ENCODE peak calls at places on chromosome 5, in eight cellular contexts. One of them, this sample, is unnamed.

GRCh38 chr5:9173281-9174048 is 372.4 kb downstream of the SEMA5A start:
- DNase-seq in esophagus muscularis mucosa: peak
- DNase-seq in activated CD4-positive, alpha-beta T cell treated with anti-CD3 and anti-CD28 coated beads for 1 hour: no peak
- DNase-seq in NCI-H1105 treated with DMSO at 0.1 percent for 48 hours: no peak
- DNase-seq in DND-41: no peak
- DNase-seq in AG08395: peak
- DNase-seq in T1000: no peak
- DNase-seq in effector CD4-positive, alpha-beta T cell: no peak
- DNase-seq in this sample: no peak

GRCh38 chr5:179601871-179602625 is 21.4 kb downstream of the HNRNPH1 start:
- DNase-seq in NCI-H1105 treated with DMSO at 0.1 percent for 48 hours: no peak
- DNase-seq in activated CD4-positive, alpha-beta T cell treated with anti-CD3 and anti-CD28 coated beads for 1 hour: no peak
- DNase-seq in AG08395: no peak
- DNase-seq in effector CD4-positive, alpha-beta T cell: no peak
- DNase-seq in esophagus muscularis mucosa: no peak
- DNase-seq in T1000: no peak
- DNase-seq in DND-41: no peak
- DNase-seq in this sample: no peak

GRCh38 chr5:74233571-74233970 is 407.0 kb downstream of the ENC1 start:
- DNase-seq in activated CD4-positive, alpha-beta T cell treated with anti-CD3 and anti-CD28 coated beads for 1 hour: no peak
- DNase-seq in esophagus muscularis mucosa: no peak
- DNase-seq in T1000: no peak
- DNase-seq in DND-41: no peak
- DNase-seq in AG08395: peak
- DNase-seq in effector CD4-positive, alpha-beta T cell: no peak
- DNase-seq in NCI-H1105 treated with DMSO at 0.1 percent for 48 hours: no peak
- DNase-seq in this sample: peak

GRCh38 chr5:34694012-34694411 is 37.9 kb downstream of the RAI14 start:
- DNase-seq in NCI-H1105 treated with DMSO at 0.1 percent for 48 hours: no peak
- DNase-seq in T1000: no peak
- DNase-seq in activated CD4-positive, alpha-beta T cell treated with anti-CD3 and anti-CD28 coated beads for 1 hour: no peak
- DNase-seq in DND-41: no peak
- DNase-seq in effector CD4-positive, alpha-beta T cell: no peak
- DNase-seq in esophagus muscularis mucosa: no peak
- DNase-seq in AG08395: no peak
- DNase-seq in this sample: no peak

GRCh38 chr5:66680227-66680626 is 84.0 kb downstream of the MAST4 start:
- DNase-seq in esophagus muscularis mucosa: no peak
- DNase-seq in T1000: no peak
- DNase-seq in activated CD4-positive, alpha-beta T cell treated with anti-CD3 and anti-CD28 coated beads for 1 hour: no peak
- DNase-seq in NCI-H1105 treated with DMSO at 0.1 percent for 48 hours: no peak
- DNase-seq in DND-41: no peak
- DNase-seq in AG08395: no peak
- DNase-seq in effector CD4-positive, alpha-beta T cell: no peak
- DNase-seq in this sample: no peak

GRCh38 chr5:174313615-174314014 is 268.1 kb downstream of the NSG2 start:
- DNase-seq in AG08395: no peak
- DNase-seq in effector CD4-positive, alpha-beta T cell: no peak
- DNase-seq in activated CD4-positive, alpha-beta T cell treated with anti-CD3 and anti-CD28 coated beads for 1 hour: no peak
- DNase-seq in NCI-H1105 treated with DMSO at 0.1 percent for 48 hours: no peak
- DNase-seq in DND-41: no peak
- DNase-seq in T1000: no peak
- DNase-seq in esophagus muscularis mucosa: no peak
- DNase-seq in this sample: no peak

GRCh38 chr5:72478684-72479083 is 28.5 kb downstream of the ZNF366 start:
- DNase-seq in DND-41: no peak
- DNase-seq in NCI-H1105 treated with DMSO at 0.1 percent for 48 hours: no peak
- DNase-seq in AG08395: no peak
- DNase-seq in activated CD4-positive, alpha-beta T cell treated with anti-CD3 and anti-CD28 coated beads for 1 hour: no peak
- DNase-seq in T1000: no peak
- DNase-seq in esophagus muscularis mucosa: no peak
- DNase-seq in effector CD4-positive, alpha-beta T cell: no peak
- DNase-seq in this sample: peak

GRCh38 chr5:138654281-138654867 is 79.2 kb upstream of the HSPA9 start:
- DNase-seq in DND-41: peak
- DNase-seq in effector CD4-positive, alpha-beta T cell: peak
- DNase-seq in activated CD4-positive, alpha-beta T cell treated with anti-CD3 and anti-CD28 coated beads for 1 hour: peak
- DNase-seq in NCI-H1105 treated with DMSO at 0.1 percent for 48 hours: no peak
- DNase-seq in T1000: peak
- DNase-seq in esophagus muscularis mucosa: no peak
- DNase-seq in AG08395: no peak
- DNase-seq in this sample: peak

GRCh38 chr5:74400067-74400466 is 240.5 kb downstream of the ENC1 start:
- DNase-seq in NCI-H1105 treated with DMSO at 0.1 percent for 48 hours: no peak
- DNase-seq in esophagus muscularis mucosa: peak
- DNase-seq in activated CD4-positive, alpha-beta T cell treated with anti-CD3 and anti-CD28 coated beads for 1 hour: no peak
- DNase-seq in effector CD4-positive, alpha-beta T cell: no peak
- DNase-seq in AG08395: no peak
- DNase-seq in T1000: no peak
- DNase-seq in DND-41: no peak
- DNase-seq in this sample: no peak

GRCh38 chr5:170277953-170278352 is 19.6 kb downstream of the LCP2 start:
- DNase-seq in NCI-H1105 treated with DMSO at 0.1 percent for 48 hours: no peak
- DNase-seq in AG08395: no peak
- DNase-seq in DND-41: no peak
- DNase-seq in effector CD4-positive, alpha-beta T cell: no peak
- DNase-seq in activated CD4-positive, alpha-beta T cell treated with anti-CD3 and anti-CD28 coated beads for 1 hour: no peak
- DNase-seq in esophagus muscularis mucosa: no peak
- DNase-seq in T1000: no peak
- DNase-seq in this sample: no peak

GRCh38 chr5:87751801-87752200 is 339.1 kb upstream of the CCNH start:
- DNase-seq in activated CD4-positive, alpha-beta T cell treated with anti-CD3 and anti-CD28 coated beads for 1 hour: no peak
- DNase-seq in T1000: no peak
- DNase-seq in effector CD4-positive, alpha-beta T cell: no peak
- DNase-seq in DND-41: no peak
- DNase-seq in AG08395: no peak
- DNase-seq in esophagus muscularis mucosa: no peak
- DNase-seq in NCI-H1105 treated with DMSO at 0.1 percent for 48 hours: no peak
- DNase-seq in this sample: no peak

GRCh38 chr5:176187276-176188062 is 50.8 kb upstream of the SIMC1 start:
- DNase-seq in DND-41: no peak
- DNase-seq in AG08395: no peak
- DNase-seq in effector CD4-positive, alpha-beta T cell: no peak
- DNase-seq in NCI-H1105 treated with DMSO at 0.1 percent for 48 hours: no peak
- DNase-seq in esophagus muscularis mucosa: no peak
- DNase-seq in activated CD4-positive, alpha-beta T cell treated with anti-CD3 and anti-CD28 coated beads for 1 hour: no peak
- DNase-seq in T1000: no peak
- DNase-seq in this sample: no peak

GRCh38 chr5:124871299-124871698 is 124.9 kb upstream of the ZNF608 start:
- DNase-seq in AG08395: peak
- DNase-seq in effector CD4-positive, alpha-beta T cell: no peak
- DNase-seq in activated CD4-positive, alpha-beta T cell treated with anti-CD3 and anti-CD28 coated beads for 1 hour: no peak
- DNase-seq in T1000: no peak
- DNase-seq in NCI-H1105 treated with DMSO at 0.1 percent for 48 hours: peak
- DNase-seq in DND-41: no peak
- DNase-seq in esophagus muscularis mucosa: no peak
- DNase-seq in this sample: peak

GRCh38 chr5:154058055-154059038 is 19.6 kb downstream of the MFAP3 start:
- DNase-seq in NCI-H1105 treated with DMSO at 0.1 percent for 48 hours: peak
- DNase-seq in DND-41: peak
- DNase-seq in effector CD4-positive, alpha-beta T cell: no peak
- DNase-seq in esophagus muscularis mucosa: no peak
- DNase-seq in activated CD4-positive, alpha-beta T cell treated with anti-CD3 and anti-CD28 coated beads for 1 hour: no peak
- DNase-seq in T1000: no peak
- DNase-seq in AG08395: peak
- DNase-seq in this sample: peak

GRCh38 chr5:176803943-176804498 is 6.3 kb upstream of the UNC5A start:
- DNase-seq in NCI-H1105 treated with DMSO at 0.1 percent for 48 hours: no peak
- DNase-seq in effector CD4-positive, alpha-beta T cell: no peak
- DNase-seq in T1000: no peak
- DNase-seq in activated CD4-positive, alpha-beta T cell treated with anti-CD3 and anti-CD28 coated beads for 1 hour: no peak
- DNase-seq in AG08395: peak
- DNase-seq in esophagus muscularis mucosa: no peak
- DNase-seq in DND-41: peak
- DNase-seq in this sample: peak

GRCh38 chr5:60788863-60789513 is 55.1 kb downstream of the ELOVL7 start:
- DNase-seq in activated CD4-positive, alpha-beta T cell treated with anti-CD3 and anti-CD28 coated beads for 1 hour: no peak
- DNase-seq in T1000: no peak
- DNase-seq in DND-41: no peak
- DNase-seq in esophagus muscularis mucosa: no peak
- DNase-seq in effector CD4-positive, alpha-beta T cell: no peak
- DNase-seq in AG08395: no peak
- DNase-seq in NCI-H1105 treated with DMSO at 0.1 percent for 48 hours: no peak
- DNase-seq in this sample: no peak

GRCh38 chr5:103522586-103522985 is 40.0 kb downstream of the NUDT12 start:
- DNase-seq in effector CD4-positive, alpha-beta T cell: no peak
- DNase-seq in esophagus muscularis mucosa: no peak
- DNase-seq in DND-41: no peak
- DNase-seq in NCI-H1105 treated with DMSO at 0.1 percent for 48 hours: no peak
- DNase-seq in T1000: no peak
- DNase-seq in AG08395: peak
- DNase-seq in activated CD4-positive, alpha-beta T cell treated with anti-CD3 and anti-CD28 coated beads for 1 hour: no peak
- DNase-seq in this sample: no peak

GRCh38 chr5:110478899-110479298 is 247.6 kb downstream of the TMEM232 start:
- DNase-seq in activated CD4-positive, alpha-beta T cell treated with anti-CD3 and anti-CD28 coated beads for 1 hour: no peak
- DNase-seq in NCI-H1105 treated with DMSO at 0.1 percent for 48 hours: no peak
- DNase-seq in DND-41: no peak
- DNase-seq in T1000: no peak
- DNase-seq in effector CD4-positive, alpha-beta T cell: no peak
- DNase-seq in esophagus muscularis mucosa: no peak
- DNase-seq in AG08395: peak
- DNase-seq in this sample: peak

GRCh38 chr5:82406200-82406773 is 128.1 kb upstream of the RPS23 start:
- DNase-seq in activated CD4-positive, alpha-beta T cell treated with anti-CD3 and anti-CD28 coated beads for 1 hour: no peak
- DNase-seq in effector CD4-positive, alpha-beta T cell: no peak
- DNase-seq in DND-41: no peak
- DNase-seq in T1000: peak
- DNase-seq in AG08395: peak
- DNase-seq in esophagus muscularis mucosa: no peak
- DNase-seq in NCI-H1105 treated with DMSO at 0.1 percent for 48 hours: no peak
- DNase-seq in this sample: peak

GRCh38 chr5:177604116-177604521 is 4.2 kb downstream of the B4GALT7 start:
- DNase-seq in esophagus muscularis mucosa: no peak
- DNase-seq in AG08395: no peak
- DNase-seq in T1000: no peak
- DNase-seq in NCI-H1105 treated with DMSO at 0.1 percent for 48 hours: no peak
- DNase-seq in effector CD4-positive, alpha-beta T cell: no peak
- DNase-seq in DND-41: no peak
- DNase-seq in activated CD4-positive, alpha-beta T cell treated with anti-CD3 and anti-CD28 coated beads for 1 hour: no peak
- DNase-seq in this sample: no peak

GRCh38 chr5:69415584-69415958 is 655 bp downstream of the MARVELD2 start:
- DNase-seq in DND-41: no peak
- DNase-seq in effector CD4-positive, alpha-beta T cell: no peak
- DNase-seq in activated CD4-positive, alpha-beta T cell treated with anti-CD3 and anti-CD28 coated beads for 1 hour: no peak
- DNase-seq in AG08395: no peak
- DNase-seq in T1000: no peak
- DNase-seq in NCI-H1105 treated with DMSO at 0.1 percent for 48 hours: peak
- DNase-seq in esophagus muscularis mucosa: no peak
- DNase-seq in this sample: peak

GRCh38 chr5:35476789-35477188 is 140.9 kb upstream of the SPEF2 start:
- DNase-seq in effector CD4-positive, alpha-beta T cell: no peak
- DNase-seq in T1000: no peak
- DNase-seq in activated CD4-positive, alpha-beta T cell treated with anti-CD3 and anti-CD28 coated beads for 1 hour: no peak
- DNase-seq in DND-41: no peak
- DNase-seq in esophagus muscularis mucosa: no peak
- DNase-seq in NCI-H1105 treated with DMSO at 0.1 percent for 48 hours: no peak
- DNase-seq in AG08395: no peak
- DNase-seq in this sample: no peak

GRCh38 chr5:80516826-80517225 is 28.9 kb downstream of the FAM151B start:
- DNase-seq in effector CD4-positive, alpha-beta T cell: no peak
- DNase-seq in T1000: peak
- DNase-seq in esophagus muscularis mucosa: no peak
- DNase-seq in NCI-H1105 treated with DMSO at 0.1 percent for 48 hours: no peak
- DNase-seq in activated CD4-positive, alpha-beta T cell treated with anti-CD3 and anti-CD28 coated beads for 1 hour: no peak
- DNase-seq in AG08395: peak
- DNase-seq in DND-41: no peak
- DNase-seq in this sample: peak

GRCh38 chr5:111765613-111766012 is 8.6 kb upstream of the NREP start:
- DNase-seq in DND-41: no peak
- DNase-seq in activated CD4-positive, alpha-beta T cell treated with anti-CD3 and anti-CD28 coated beads for 1 hour: no peak
- DNase-seq in effector CD4-positive, alpha-beta T cell: no peak
- DNase-seq in esophagus muscularis mucosa: no peak
- DNase-seq in AG08395: no peak
- DNase-seq in NCI-H1105 treated with DMSO at 0.1 percent for 48 hours: no peak
- DNase-seq in T1000: no peak
- DNase-seq in this sample: no peak

GRCh38 chr5:76737846-76738245 is 21.9 kb downstream of the F2R start:
- DNase-seq in esophagus muscularis mucosa: no peak
- DNase-seq in activated CD4-positive, alpha-beta T cell treated with anti-CD3 and anti-CD28 coated beads for 1 hour: no peak
- DNase-seq in T1000: no peak
- DNase-seq in DND-41: no peak
- DNase-seq in NCI-H1105 treated with DMSO at 0.1 percent for 48 hours: no peak
- DNase-seq in AG08395: no peak
- DNase-seq in effector CD4-positive, alpha-beta T cell: no peak
- DNase-seq in this sample: no peak

GRCh38 chr5:139397921-139398320 is 3.0 kb upstream of the PROB1 start:
- DNase-seq in activated CD4-positive, alpha-beta T cell treated with anti-CD3 and anti-CD28 coated beads for 1 hour: no peak
- DNase-seq in AG08395: no peak
- DNase-seq in DND-41: no peak
- DNase-seq in effector CD4-positive, alpha-beta T cell: no peak
- DNase-seq in NCI-H1105 treated with DMSO at 0.1 percent for 48 hours: no peak
- DNase-seq in T1000: no peak
- DNase-seq in esophagus muscularis mucosa: no peak
- DNase-seq in this sample: no peak

This sample was measured in kidney tubule cell.